ENCODE peak calls at places on chromosomes 5 and 9, in nine cellular contexts. U is A673, E is lower leg skin, B is epithelial cell of esophagus, A is fibroblast of villous mesenchyme, K is NCI-H2171, Z is testis, L is LoVo, Q is iPS-NIHi11. D is an unnamed sample.

GRCh38 chr9:116450378-116451139 is 236.5 kb upstream of the TRIM32 start:
- DNase-seq in U (no peak), E (no peak), B (peak; percentile 14), A (no peak), K (no peak), Z (no peak), L (no peak), Q (no peak), D (no peak)

GRCh38 chr5:164237531-164237930 is 732.1 kb downstream of the MAT2B start:
- DNase-seq in U (no peak), E (no peak), B (no peak), A (no peak), K (no peak), Z (no peak), L (no peak), Q (no peak), D (no peak)

GRCh38 chr5:4570047-4571015 is 569.8 kb upstream of the ADAMTS16 start:
- DNase-seq in U (no peak), E (no peak), B (peak; percentile 53), A (no peak), K (no peak), Z (no peak), L (no peak), Q (no peak), D (no peak)

GRCh38 chr9:113573303-113573958 is 109.9 kb downstream of the RGS3 start:
- DNase-seq in U (no peak), E (peak; percentile 78), B (no peak), A (no peak), K (no peak), Z (no peak), L (no peak), Q (no peak), D (no peak)

GRCh38 chr5:37668524-37669047 is 171.3 kb downstream of the GDNF start:
- DNase-seq in U (peak; percentile 72), E (no peak), B (peak; percentile 97), A (peak; percentile 98), K (no peak), Z (peak; percentile 25), L (peak; percentile 92), Q (peak; percentile 62), D (peak; percentile 64)

GRCh38 chr5:11023970-11024369 is 262.9 kb upstream of the DAP start:
- DNase-seq in U (no peak), E (no peak), B (no peak), A (no peak), K (no peak), Z (no peak), L (no peak), Q (no peak), D (no peak)

GRCh38 chr5:1789838-1790462 is 9.7 kb downstream of the MRPL36 start:
- DNase-seq in U (peak; percentile 84), E (peak; percentile 37), B (peak; percentile 72), A (peak; percentile 87), K (no peak), Z (no peak), L (no peak), Q (no peak), D (no peak)

GRCh38 chr9:13568851-13569618 is 289.5 kb upstream of the MPDZ start:
- DNase-seq in U (no peak), E (no peak), B (no peak), A (no peak), K (peak; percentile 15), Z (no peak), L (no peak), Q (no peak), D (no peak)

GRCh38 chr9:137365056-137365455 is 57.9 kb downstream of the EXD3 start:
- DNase-seq in U (no peak), E (peak; percentile 63), B (no peak), A (no peak), K (no peak), Z (no peak), L (no peak), Q (peak; percentile 4), D (no peak)

GRCh38 chr9:91060520-91061343 is 259.1 kb downstream of the SYK start:
- DNase-seq in U (no peak), E (peak; percentile 91), B (peak; percentile 97), A (peak; percentile 98), K (no peak), Z (peak; percentile 48), L (peak; percentile 85), Q (peak; percentile 45), D (peak; percentile 91)

GRCh38 chr5:75951158-75951557 is 132.0 kb upstream of the SV2C start:
- DNase-seq in U (peak; percentile 77), E (no peak), B (no peak), A (no peak), K (peak; percentile 6), Z (no peak), L (no peak), Q (no peak), D (no peak)

GRCh38 chr5:141476132-141476909 is 555 bp downstream of the PCDHGC3 start:
- DNase-seq in U (peak; percentile 85), E (peak; percentile 93), B (peak; percentile 71), A (peak; percentile 84), K (no peak), Z (peak; percentile 67), L (no peak), Q (peak; percentile 38), D (peak; percentile 16)

GRCh38 chr5:87390576-87391199 is 22.0 kb downstream of the CCNH start:
- DNase-seq in U (no peak), E (no peak), B (no peak), A (no peak), K (no peak), Z (no peak), L (no peak), Q (no peak), D (no peak)

GRCh38 chr5:175253597-175253996 is 190.4 kb downstream of the DRD1 start:
- DNase-seq in U (no peak), E (no peak), B (no peak), A (no peak), K (no peak), Z (no peak), L (no peak), Q (no peak), D (no peak)

GRCh38 chr9:73176450-73176875 is 24.8 kb downstream of the ANXA1 start:
- DNase-seq in U (peak; percentile 84), E (no peak), B (peak; percentile 82), A (no peak), K (no peak), Z (no peak), L (peak; percentile 81), Q (no peak), D (peak; percentile 58)

GRCh38 chr9:114031037-114031436 is 47.1 kb downstream of the AMBP start:
- DNase-seq in U (no peak), E (no peak), B (no peak), A (no peak), K (no peak), Z (no peak), L (no peak), Q (no peak), D (no peak)

GRCh38 chr5:154653764-154654483 is 101.3 kb upstream of the LARP1 start:
- DNase-seq in U (no peak), E (no peak), B (no peak), A (no peak), K (no peak), Z (no peak), L (no peak), Q (no peak), D (no peak)

GRCh38 chr5:55104036-55104767 is 1.8 kb downstream of the GZMA start:
- DNase-seq in U (peak; percentile 3), E (no peak), B (no peak), A (no peak), K (no peak), Z (no peak), L (no peak), Q (peak; percentile 12), D (no peak)

GRCh38 chr9:83130541-83130940 is 67.6 kb upstream of the RASEF start:
- DNase-seq in U (no peak), E (no peak), B (peak; percentile 93), A (no peak), K (no peak), Z (no peak), L (no peak), Q (no peak), D (peak; percentile 73)

GRCh38 chr9:131434673-131435072 is 40.8 kb downstream of the PRRC2B start:
- DNase-seq in U (no peak), E (no peak), B (no peak), A (no peak), K (no peak), Z (no peak), L (no peak), Q (no peak), D (no peak)

GRCh38 chr5:90050135-90050534 is 359.4 kb downstream of the CETN3 start:
- DNase-seq in U (no peak), E (no peak), B (peak; percentile 73), A (no peak), K (no peak), Z (no peak), L (no peak), Q (no peak), D (no peak)

GRCh38 chr5:109016300-109016699 is 268.6 kb downstream of the FER start:
- DNase-seq in U (peak; percentile 12), E (no peak), B (no peak), A (peak; percentile 75), K (no peak), Z (no peak), L (peak; percentile 11), Q (no peak), D (no peak)

GRCh38 chr9:76921161-76921560 is 15.2 kb upstream of the PRUNE2 start:
- DNase-seq in U (no peak), E (no peak), B (no peak), A (no peak), K (no peak), Z (no peak), L (no peak), Q (no peak), D (no peak)

GRCh38 chr9:137809038-137809630 is 68.4 kb upstream of the CACNA1B start:
- DNase-seq in U (no peak), E (no peak), B (no peak), A (no peak), K (no peak), Z (no peak), L (no peak), Q (no peak), D (no peak)

GRCh38 chr9:5552301-5552700 is 42.0 kb downstream of the PDCD1LG2 start:
- DNase-seq in U (no peak), E (no peak), B (peak; percentile 69), A (no peak), K (no peak), Z (no peak), L (no peak), Q (no peak), D (no peak)

GRCh38 chr5:135705230-135705631 is 126.4 kb upstream of the CXCL14 start:
- DNase-seq in U (no peak), E (no peak), B (peak; percentile 96), A (no peak), K (no peak), Z (no peak), L (peak; percentile 25), Q (no peak), D (no peak)

GRCh38 chr9:13033959-13034695 is 245.4 kb downstream of the MPDZ start:
- DNase-seq in U (peak; percentile 80), E (peak; percentile 92), B (peak; percentile 65), A (peak; percentile 60), K (peak; percentile 29), Z (peak; percentile 83), L (peak; percentile 50), Q (peak; percentile 82), D (peak; percentile 56)

GRCh38 chr9:127380479-127380878 is 16.5 kb upstream of the SLC2A8 start:
- DNase-seq in U (no peak), E (no peak), B (no peak), A (peak; percentile 16), K (no peak), Z (no peak), L (no peak), Q (no peak), D (no peak)

GRCh38 chr5:61969761-61970160 is 336.2 kb upstream of the KIF2A start:
- DNase-seq in U (no peak), E (no peak), B (peak; percentile 24), A (no peak), K (no peak), Z (no peak), L (no peak), Q (no peak), D (no peak)